ENCODE peak calls at places on chromosome 3, in five cellular contexts. A is GM12878, M is K562, V is HepG2, D is H1. T is an unnamed sample.

GRCh38 chr3:127180859-127181258 is 12.1 kb upstream of the PRR23E start:
- DNase-seq in M (no peak), A (no peak), D (no peak), V (no peak), T (no peak)

GRCh38 chr3:186544281-186544680 is at the start of gene CRYGS:
- DNase-seq in M (no peak), V (no peak), A (no peak), D (no peak), T (no peak)

GRCh38 chr3:31531465-31531991 is 1.2 kb upstream of the STT3B start:
- DNase-seq in M (no peak), D (no peak), A (no peak), V (no peak), T (no peak)

GRCh38 chr3:2099779-2100191 is 1.1 kb downstream of the CNTN4 start:
- DNase-seq in M (no peak), D (peak; percentile 56), V (no peak), A (no peak), T (peak; percentile 44)

GRCh38 chr3:106510206-106510605 is 641.4 kb upstream of the CBLB start:
- DNase-seq in A (no peak), M (no peak), V (no peak), D (no peak), T (no peak)

GRCh38 chr3:154730221-154730620 is 300.2 kb upstream of the GPR149 start:
- DNase-seq in M (no peak), V (no peak), D (no peak), A (no peak), T (no peak)

GRCh38 chr3:98596902-98597500 is 3.6 kb upstream of the CPOX start:
- DNase-seq in M (no peak), D (no peak), A (peak; percentile 39), V (peak; percentile 28), T (peak; percentile 42)

GRCh38 chr3:101561630-101562328 is at the start of gene TRMT10C:
- DNase-seq in M (peak; percentile 83), D (peak; percentile 93), V (peak; percentile 80), A (peak; percentile 74), T (peak; percentile 98)

GRCh38 chr3:147773236-147773635 is 364.1 kb downstream of the ZIC1 start:
- DNase-seq in V (no peak), A (no peak), M (no peak), D (no peak), T (no peak)

GRCh38 chr3:117217837-117218236 is 508.3 kb downstream of the TUSC7 start:
- DNase-seq in V (no peak), M (no peak), A (no peak), D (no peak), T (peak; percentile 8)

GRCh38 chr3:33915796-33916589 is 117.6 kb downstream of the PDCD6IP start:
- DNase-seq in A (no peak), M (peak; percentile 71), D (no peak), V (peak; percentile 3), T (peak; percentile 47)

GRCh38 chr3:183148056-183148455 is 14.5 kb downstream of the LAMP3 start:
- DNase-seq in A (no peak), D (no peak), M (no peak), V (no peak), T (no peak)

GRCh38 chr3:188792788-188793187 is 379.0 kb upstream of the TPRG1 start:
- DNase-seq in M (no peak), V (peak; percentile 9), A (no peak), D (peak; percentile 53), T (peak; percentile 64)

GRCh38 chr3:144237351-144237750 is 265.7 kb downstream of the DIPK2A start:
- DNase-seq in D (no peak), V (no peak), M (no peak), A (no peak), T (no peak)

GRCh38 chr3:137105277-137105977 is 147.6 kb downstream of the IL20RB start:
- DNase-seq in D (no peak), V (peak; percentile 41), A (peak; percentile 19), M (peak; percentile 22), T (peak; percentile 93)

GRCh38 chr3:143302638-143303171 is 183.1 kb downstream of the CHST2 start:
- DNase-seq in A (no peak), M (no peak), V (no peak), D (no peak), T (peak; percentile 7)

DNA sequence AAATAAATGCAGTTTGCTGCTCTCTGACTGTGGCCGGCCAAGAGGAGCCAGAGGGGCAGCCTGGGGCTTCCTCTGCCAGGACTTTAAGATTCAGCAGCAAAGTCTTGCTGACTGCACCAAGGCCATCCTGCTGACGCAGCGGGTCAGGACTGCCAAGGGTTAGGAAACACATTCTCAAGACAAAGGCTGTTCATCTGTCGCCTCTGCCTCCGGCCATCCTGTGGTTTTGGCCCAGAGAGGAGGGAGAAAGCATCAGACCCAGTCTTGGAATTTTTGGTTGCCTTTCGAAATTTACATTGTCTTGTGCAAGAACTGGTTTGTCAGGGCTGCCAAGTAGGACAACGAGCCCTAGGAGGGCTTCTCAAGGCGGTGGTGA is 42.8 kb upstream of the RHO start:
- DNase-seq in M (no peak), D (no peak), A (no peak), V (no peak), T (no peak)
- TF ChIP-seq POLR2AphosphoS5 in M (no peak), D (no peak), A (no peak), V (no peak), T (no peak)

DNA sequence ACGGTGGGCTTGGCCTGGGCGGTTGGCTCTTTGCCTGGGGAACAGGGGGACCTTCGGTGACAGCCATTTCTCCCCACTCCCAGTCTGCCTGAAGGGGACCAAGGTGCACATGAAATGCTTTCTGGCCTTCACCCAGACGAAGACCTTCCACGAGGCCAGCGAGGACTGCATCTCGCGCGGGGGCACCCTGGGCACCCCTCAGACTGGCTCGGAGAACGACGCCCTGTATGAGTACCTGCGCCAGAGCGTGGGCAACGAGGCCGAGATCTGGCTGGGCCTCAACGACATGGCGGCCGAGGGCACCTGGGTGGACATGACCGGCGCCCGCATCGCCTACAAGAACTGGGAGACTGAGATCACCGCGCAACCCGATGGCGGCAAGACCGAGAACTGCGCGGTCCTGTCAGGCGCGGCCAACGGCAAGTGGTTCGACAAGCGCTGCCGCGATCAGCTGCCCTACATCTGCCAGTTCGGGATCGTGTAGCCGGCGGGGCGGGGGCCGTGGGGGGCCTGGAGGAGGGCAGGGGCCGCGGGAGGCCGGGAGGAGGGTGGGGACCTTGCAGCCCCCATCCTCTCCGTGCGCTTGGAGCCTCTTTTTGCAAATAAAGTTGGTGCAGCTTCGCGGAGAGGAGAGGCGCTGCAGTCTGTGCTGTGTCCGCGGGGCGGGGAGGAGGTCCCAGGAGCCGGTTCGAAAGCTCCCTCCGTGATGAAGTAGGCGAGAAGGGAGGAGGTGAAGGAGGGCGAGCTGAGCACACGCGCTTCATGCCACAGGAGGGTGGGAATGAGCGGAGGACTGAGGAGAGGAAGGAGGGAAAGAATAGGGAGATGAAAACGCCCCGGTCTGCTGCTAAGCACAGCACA is 9.6 kb downstream of the CLEC3B start:
- DNase-seq in M (no peak), D (peak; percentile 70), A (no peak), V (no peak), T (peak; percentile 71)
- TF ChIP-seq CREB1 in M (no peak), D (no peak), A (no peak), V (no peak), T (no peak)

GRCh38 chr3:140557476-140557875 is 120.4 kb upstream of the TRIM42 start:
- DNase-seq in V (no peak), D (no peak), A (no peak), M (no peak), T (no peak)
- H2AFZ ChIP-seq in V (no peak overlapping the region), D (no peak overlapping the region), A (no peak overlapping the region), M (no peak overlapping the region), T (no peak overlapping the region)

GRCh38 chr3:14847613-14848541 is 29.1 kb downstream of the FGD5 start:
- DNase-seq in V (no peak), A (no peak), D (peak; percentile 66), M (peak; percentile 88), T (peak; percentile 86)
- TF ChIP-seq POLR2AphosphoS5 in V (no peak), A (no peak), D (no peak), M (no peak), T (peak; percentile 33)

GRCh38 chr3:45398167-45398566 is 9.8 kb downstream of the LARS2 start:
- DNase-seq in M (no peak), V (no peak), D (no peak), A (no peak), T (no peak)
- TF ChIP-seq CREB1 in M (no peak), V (no peak), D (no peak), A (no peak), T (no peak)

DNA sequence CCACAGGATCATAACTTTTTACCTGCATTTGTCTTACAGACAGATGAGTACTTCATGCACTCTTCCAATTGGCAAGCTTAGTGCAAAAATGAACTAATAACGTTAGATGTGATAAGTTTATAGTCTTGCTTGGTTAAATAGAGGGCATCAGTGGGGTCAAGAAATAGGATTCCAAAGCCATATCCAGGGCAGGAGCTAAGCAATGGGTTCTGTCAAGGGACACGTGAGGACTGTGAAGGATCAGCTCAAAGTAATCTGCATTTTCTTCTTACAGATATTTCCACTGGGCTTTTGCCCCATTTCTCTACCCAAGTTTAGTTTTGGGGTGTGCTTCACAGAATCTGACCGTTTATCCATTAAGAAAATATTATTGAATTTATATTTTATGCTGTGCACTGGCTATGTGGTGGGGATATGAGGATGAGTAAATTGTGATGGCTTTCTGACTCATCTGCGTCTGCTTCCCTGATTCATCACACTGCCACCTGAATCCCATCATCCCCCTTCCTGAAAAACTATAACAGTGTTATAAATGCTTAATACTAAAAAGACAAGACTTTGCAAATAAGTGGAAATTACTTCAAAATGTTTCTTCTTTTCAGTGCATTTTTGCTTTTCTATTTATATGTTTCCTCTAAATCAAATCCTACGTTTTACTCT is 17.5 kb downstream of the PPP2R3A start:
- DNase-seq in A (no peak), D (no peak), M (no peak), V (no peak), T (no peak)
- H2AFZ ChIP-seq in A (no peak overlapping the region), D (no peak overlapping the region), M (no peak overlapping the region), V (no peak overlapping the region), T (no peak overlapping the region)

DNA sequence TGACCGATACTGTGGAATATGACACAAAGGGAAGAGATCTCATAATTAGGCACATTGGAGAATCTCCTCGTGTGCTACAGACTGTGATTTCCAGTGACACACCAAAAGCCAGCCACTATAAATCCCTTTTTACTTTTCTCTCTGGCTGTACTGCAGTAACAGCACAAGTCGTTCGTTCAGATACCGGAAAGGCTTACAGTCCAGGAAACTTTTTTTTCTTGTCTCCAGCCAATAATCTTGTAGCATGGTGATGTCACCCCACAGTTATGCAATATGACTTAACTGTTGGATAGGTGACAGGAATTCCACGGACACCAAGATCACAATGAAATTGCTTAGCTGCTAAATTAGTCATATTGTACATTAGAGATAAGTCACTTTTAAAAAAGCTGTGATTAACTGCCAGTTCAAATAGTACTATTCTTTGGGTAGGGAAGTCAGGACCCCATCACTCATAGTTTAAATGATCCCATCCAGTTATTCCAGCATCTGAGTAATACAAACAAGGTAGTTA is 36.3 kb upstream of the TSC22D2 start:
- DNase-seq in M (peak; percentile 58), D (no peak), A (no peak), V (peak; percentile 85), T (no peak)
- TF ChIP-seq POLR2AphosphoS5 in M (no peak), D (no peak), A (no peak), V (no peak), T (no peak)

DNA sequence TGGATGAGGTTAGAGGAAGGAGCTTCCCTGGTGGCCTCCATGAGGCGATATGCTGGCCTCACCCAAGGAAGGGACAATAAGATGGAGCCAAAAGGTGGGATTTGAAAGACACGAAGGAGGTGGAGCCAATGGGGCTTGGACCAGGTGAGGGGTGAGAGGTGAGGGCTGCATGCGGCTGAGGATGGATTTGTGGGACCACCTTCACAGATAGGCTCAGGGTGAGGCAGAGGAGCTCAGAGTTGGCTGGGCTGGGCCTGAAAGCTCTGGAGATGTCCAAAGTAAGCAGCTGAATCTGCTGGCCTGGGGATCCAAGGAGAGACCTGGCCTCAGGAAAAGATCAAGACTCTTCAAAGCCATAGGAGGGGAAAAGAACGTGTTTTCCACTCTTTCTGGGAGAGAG is 49.8 kb downstream of the EXOG start:
- DNase-seq in D (no peak), M (no peak), A (no peak), V (no peak), T (no peak)
- TF ChIP-seq CREB1 in D (no peak), M (no peak), A (no peak), V (no peak), T (no peak)